ENCODE peak calls at places on chromosomes 1 and 21, in nine cellular contexts. E is fibroblast of pulmonary artery, A is mesothelial cell of epicardium, P is GM13976, R is fibroblast of lung, M is Peyer's patch, Y is GM20000, F is fibroblast of mammary gland, L is thoracic aorta. I is an unnamed sample.
A peak's percentile ranks its signal among the peaks of the same experiment; 100 is the strongest.

GRCh38 chr21:37393030-37393429 is 26.5 kb downstream of the DYRK1A start:
- DNase-seq in E (no peak), A (no peak), P (no peak), R (no peak), M (no peak), Y (no peak), F (no peak), L (no peak), I (no peak)

GRCh38 chr1:71796044-71796443 is 486.3 kb downstream of the NEGR1 start:
- DNase-seq in E (no peak), A (no peak), P (no peak), R (no peak), M (no peak), Y (no peak), F (no peak), L (no peak), I (no peak)

GRCh38 chr1:19648689-19649088 is 4.6 kb downstream of the NBL1 start:
- DNase-seq in E (peak; percentile 35), A (no peak), P (no peak), R (peak; percentile 43), M (no peak), Y (peak; percentile 28), F (peak; percentile 52), L (no peak), I (no peak)

GRCh38 chr21:17612565-17613241 is at the start of gene BTG3:
- DNase-seq in E (peak; percentile 81), A (peak; percentile 69), P (peak; percentile 95), R (peak; percentile 78), M (peak; percentile 75), Y (peak; percentile 97), F (peak; percentile 68), L (peak; percentile 13), I (peak; percentile 87)

GRCh38 chr1:245179706-245180105 is 24.9 kb downstream of the KIF26B start:
- DNase-seq in E (no peak), A (no peak), P (no peak), R (no peak), M (no peak), Y (no peak), F (no peak), L (no peak), I (no peak)

GRCh38 chr1:204093421-204093717 is 20.5 kb downstream of the SOX13 start:
- DNase-seq in E (no peak), A (no peak), P (no peak), R (no peak), M (no peak), Y (no peak), F (no peak), L (no peak), I (no peak)

GRCh38 chr1:50981741-50982140 is 11.7 kb downstream of the CDKN2C start:
- DNase-seq in E (no peak), A (no peak), P (no peak), R (no peak), M (no peak), Y (no peak), F (peak; percentile 59), L (no peak), I (no peak)

GRCh38 chr1:245585252-245585959 is 430.6 kb downstream of the KIF26B start:
- DNase-seq in E (peak; percentile 58), A (no peak), P (no peak), R (peak; percentile 60), M (no peak), Y (no peak), F (peak; percentile 79), L (no peak), I (no peak)

GRCh38 chr1:64212023-64212422 is 8.6 kb downstream of the UBE2U start:
- DNase-seq in E (peak; percentile 35), A (no peak), P (no peak), R (peak; percentile 54), M (no peak), Y (no peak), F (peak; percentile 76), L (no peak), I (no peak)

GRCh38 chr21:28393279-28393678 is 599.4 kb downstream of the LTN1 start:
- DNase-seq in E (no peak), A (no peak), P (no peak), R (no peak), M (no peak), Y (no peak), F (no peak), L (no peak), I (no peak)

GRCh38 chr21:33642896-33643657 is 776 bp downstream of the ITSN1 start:
- DNase-seq in E (no peak), A (peak; percentile 29), P (peak; percentile 52), R (peak; percentile 37), M (no peak), Y (peak; percentile 40), F (peak; percentile 26), L (no peak), I (peak; percentile 72)

GRCh38 chr1:43861337-43861736 is 72.3 kb upstream of the ARTN start:
- DNase-seq in E (peak; percentile 72), A (no peak), P (no peak), R (peak; percentile 85), M (no peak), Y (no peak), F (peak; percentile 84), L (no peak), I (no peak)

GRCh38 chr1:6523566-6523965 is 30.7 kb downstream of the NOL9 start:
- DNase-seq in E (peak; percentile 66), A (no peak), P (peak; percentile 56), R (peak; percentile 44), M (no peak), Y (peak; percentile 32), F (peak; percentile 53), L (no peak), I (no peak)

DNA sequence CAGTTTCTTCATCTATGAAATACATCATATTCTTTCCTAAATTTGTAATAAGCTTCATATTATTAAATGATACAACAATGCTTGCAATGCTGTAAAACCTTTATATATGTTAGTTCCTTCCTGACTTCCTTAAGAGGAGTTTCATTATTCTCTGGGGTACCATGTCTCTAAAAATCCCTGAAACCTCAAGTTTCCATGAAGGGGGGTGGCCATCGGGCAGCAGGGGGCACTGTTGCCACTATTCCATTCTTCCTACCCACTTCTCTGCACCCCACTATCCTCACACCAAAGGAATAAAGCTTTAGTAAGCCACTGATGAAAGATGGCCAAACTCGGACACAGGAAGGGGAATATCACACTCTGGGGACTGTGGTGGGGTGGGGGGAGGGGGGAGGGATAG is 9.0 kb upstream of the DMRTB1 start:
- DNase-seq in E (no peak), A (no peak), P (no peak), R (no peak), M (no peak), Y (no peak), F (no peak), L (no peak), I (no peak)
- TF ChIP-seq CTCF in E (peak; percentile 33), A (no peak), P (peak; percentile 38), R (peak; percentile 41), M (no peak), Y (peak; percentile 30), F (peak; percentile 45), L (no peak), I (peak; percentile 58)

GRCh38 chr1:213686003-213686582 is 301.7 kb upstream of the PROX1 start:
- DNase-seq in E (no peak), A (no peak), P (no peak), R (no peak), M (no peak), Y (no peak), F (no peak), L (no peak), I (no peak)
- TF ChIP-seq CTCF in E (no peak), A (no peak), P (no peak), R (no peak), M (no peak), Y (no peak), F (no peak), L (no peak), I (no peak)

GRCh38 chr1:2248127-2248826 is 20.2 kb downstream of the SKI start:
- DNase-seq in E (no peak), A (no peak), P (no peak), R (no peak), M (no peak), Y (no peak), F (no peak), L (no peak), I (no peak)
- TF ChIP-seq CTCF in E (no peak), A (no peak), P (no peak), R (no peak), M (peak; percentile 23), Y (no peak), F (no peak), L (no peak), I (no peak)

GRCh38 chr1:181111559-181111958 is 23.1 kb downstream of the IER5 start:
- DNase-seq in E (no peak), A (no peak), P (no peak), R (peak; percentile 51), M (no peak), Y (no peak), F (peak; percentile 73), L (no peak), I (no peak)

GRCh38 chr1:181115367-181115684 is 26.8 kb downstream of the IER5 start:
- DNase-seq in E (no peak), A (no peak), P (no peak), R (no peak), M (no peak), Y (no peak), F (no peak), L (no peak), I (no peak)

GRCh38 chr1:181114574-181115366 is 26.3 kb downstream of the IER5 start:
- DNase-seq in E (peak; percentile 46), A (no peak), P (no peak), R (no peak), M (no peak), Y (no peak), F (no peak), L (no peak), I (no peak)

GRCh38 chr1:181113061-181113695 is 24.7 kb downstream of the IER5 start:
- DNase-seq in E (peak; percentile 50), A (no peak), P (no peak), R (peak; percentile 72), M (no peak), Y (no peak), F (peak; percentile 80), L (no peak), I (no peak)

GRCh38 chr1:181112071-181112929 is 23.8 kb downstream of the IER5 start:
- DNase-seq in E (peak; percentile 99), A (no peak), P (no peak), R (peak; percentile 100), M (no peak), Y (no peak), F (peak; percentile 100), L (peak; percentile 86), I (no peak)
- TF ChIP-seq CTCF in E (no peak), A (no peak), P (no peak), R (no peak), M (no peak), Y (no peak), F (no peak), L (no peak), I (no peak)